ENCODE peak calls at places on chromosome 15, in ten cellular contexts. Q, H, A, I, B, K, S, C, P and V are unnamed samples.

GRCh38 chr15:70763120-70763949 is at the start of gene UACA:
- DNase-seq in A (peak), Q (peak), I (peak), K (peak), C (peak), P (no peak), H (peak), S (peak), B (peak), V (peak)

GRCh38 chr15:59680870-59681269 is 8.2 kb downstream of the BNIP2 start:
- DNase-seq in I (no peak), S (no peak), H (no peak), A (no peak), Q (no peak), K (no peak), B (no peak), C (no peak), P (no peak), V (no peak)

GRCh38 chr15:101255615-101256350 is 3.9 kb upstream of the CHSY1 start:
- DNase-seq in B (peak), P (no peak), A (peak), K (peak), C (peak), S (no peak), Q (no peak), I (no peak), H (no peak), V (peak)

GRCh38 chr15:26970712-26971210 is at the start of gene GABRG3:
- DNase-seq in C (no peak), A (no peak), S (no peak), K (no peak), B (no peak), I (no peak), H (no peak), Q (no peak), P (no peak), V (no peak)

GRCh38 chr15:29032776-29033175 is 147.0 kb downstream of the APBA2 start:
- DNase-seq in K (no peak), Q (peak), A (no peak), C (no peak), B (no peak), I (no peak), P (no peak), H (no peak), S (no peak), V (no peak)

GRCh38 chr15:97904196-97904572 is 56.3 kb upstream of the ARRDC4 start:
- DNase-seq in Q (no peak), A (peak), C (peak), K (peak), B (peak), S (no peak), H (peak), P (peak), I (no peak), V (peak)

GRCh38 chr15:48076454-48076853 is 44.3 kb upstream of the SLC24A5 start:
- DNase-seq in C (no peak), A (peak), H (no peak), B (no peak), K (peak), S (no peak), P (no peak), Q (no peak), I (no peak), V (peak)

GRCh38 chr15:56929389-56929788 is 10.9 kb downstream of the TCF12 start:
- DNase-seq in H (peak), P (no peak), K (peak), I (no peak), Q (no peak), A (peak), S (no peak), C (no peak), B (peak), V (no peak)

GRCh38 chr15:68344600-68344999 is 67.1 kb downstream of the FEM1B start:
- DNase-seq in K (no peak), A (no peak), B (no peak), I (no peak), P (no peak), S (no peak), Q (no peak), H (no peak), C (no peak), V (no peak)

GRCh38 chr15:36671017-36671416 is 91.6 kb downstream of the CDIN1 start:
- DNase-seq in H (no peak), K (no peak), C (no peak), S (no peak), A (no peak), P (no peak), B (no peak), Q (no peak), I (no peak), V (no peak)

GRCh38 chr15:29058903-29059539 is 173.2 kb downstream of the APBA2 start:
- DNase-seq in S (no peak), A (no peak), C (no peak), B (no peak), P (no peak), I (no peak), K (no peak), H (no peak), Q (no peak), V (no peak)

GRCh38 chr15:51342249-51342999 is 969 bp downstream of the GLDN start:
- DNase-seq in P (no peak), A (no peak), B (no peak), S (no peak), K (no peak), C (no peak), H (no peak), Q (no peak), I (no peak), V (no peak)

GRCh38 chr15:88636039-88636438 is 2.8 kb upstream of the ISG20 start:
- DNase-seq in S (no peak), K (no peak), A (no peak), C (no peak), P (no peak), Q (no peak), I (peak), H (peak), B (no peak), V (no peak)

GRCh38 chr15:36479200-36479896 is 100.1 kb upstream of the CDIN1 start:
- DNase-seq in H (no peak), Q (no peak), C (no peak), K (no peak), P (no peak), B (no peak), I (no peak), S (no peak), A (no peak), V (no peak)

GRCh38 chr15:34275154-34275553 is 50.3 kb downstream of the EMC4 start:
- DNase-seq in I (no peak), K (peak), B (no peak), C (no peak), S (no peak), A (peak), Q (no peak), P (no peak), H (no peak), V (no peak)

GRCh38 chr15:29364429-29365078 is 94.9 kb upstream of the NSMCE3 start:
- DNase-seq in K (peak), H (no peak), P (no peak), Q (no peak), C (peak), I (no peak), A (peak), B (peak), S (peak), V (no peak)

GRCh38 chr15:80309769-80310384 is 57.9 kb upstream of the CTXND1 start:
- DNase-seq in A (no peak), P (peak), H (peak), K (peak), B (peak), S (no peak), Q (no peak), I (no peak), C (peak), V (peak)

GRCh38 chr15:78414608-78415250 is 23.3 kb upstream of the IREB2 start:
- DNase-seq in P (no peak), C (no peak), H (peak), Q (no peak), I (no peak), B (no peak), A (no peak), S (no peak), K (no peak), V (no peak)

GRCh38 chr15:74957301-74958035 is 896 bp upstream of the RPP25 start:
- DNase-seq in H (no peak), C (peak), Q (no peak), A (no peak), K (peak), I (no peak), B (peak), P (no peak), S (no peak), V (no peak)

GRCh38 chr15:70154440-70155347 is 57.0 kb upstream of the TLE3 start:
- DNase-seq in K (no peak), H (peak), P (no peak), I (no peak), C (peak), B (peak), Q (no peak), S (no peak), A (no peak), V (peak)

GRCh38 chr15:91308855-91309254 is 208.8 kb downstream of the SV2B start:
- DNase-seq in Q (no peak), B (no peak), H (no peak), K (no peak), I (no peak), A (no peak), P (no peak), C (no peak), S (no peak), V (no peak)

GRCh38 chr15:73982251-73982962 is 9.7 kb downstream of the STOML1 start:
- DNase-seq in P (no peak), H (no peak), C (peak), S (peak), Q (peak), B (peak), K (peak), A (peak), I (no peak), V (peak)

GRCh38 chr15:85141601-85142185 is 160.0 kb downstream of the PDE8A start:
- DNase-seq in S (no peak), C (no peak), H (no peak), P (no peak), A (no peak), B (no peak), K (peak), Q (no peak), I (no peak), V (no peak)

GRCh38 chr15:73927003-73927475 is 777 bp downstream of the LOXL1 start:
- DNase-seq in C (no peak), P (no peak), H (peak), Q (no peak), A (no peak), K (no peak), B (peak), I (peak), S (no peak), V (peak)

GRCh38 chr15:71743861-71744382 is 66.4 kb upstream of the NR2E3 start:
- DNase-seq in S (peak), K (peak), Q (no peak), B (peak), C (peak), H (peak), P (peak), I (peak), A (peak), V (peak)

GRCh38 chr15:57323806-57324589 is 52.3 kb upstream of the CGNL1 start:
- DNase-seq in H (peak), C (peak), I (peak), B (no peak), P (peak), S (peak), Q (no peak), A (peak), K (no peak), V (peak)

GRCh38 chr15:60477991-60478632 is 830 bp downstream of the ICE2 start:
- DNase-seq in H (peak), B (peak), P (peak), A (peak), Q (no peak), I (no peak), C (peak), S (peak), K (no peak), V (no peak)

GRCh38 chr15:87739866-87740265 is 516.7 kb downstream of the NTRK3 start:
- DNase-seq in Q (no peak), K (no peak), S (no peak), C (peak), I (no peak), B (peak), P (no peak), H (no peak), A (no peak), V (no peak)

GRCh38 chr15:37204698-37205097 is 104.3 kb upstream of the MEIS2 start:
- DNase-seq in I (no peak), A (no peak), B (no peak), Q (no peak), K (no peak), C (no peak), S (no peak), P (no peak), H (peak), V (no peak)

GRCh38 chr15:60871731-60872130 is 357.4 kb downstream of the RORA start:
- DNase-seq in I (no peak), S (no peak), A (no peak), P (no peak), Q (no peak), C (no peak), H (no peak), K (no peak), B (peak), V (no peak)

GRCh38 chr15:57726411-57726810 is 19.9 kb downstream of the POLR2M start:
- DNase-seq in B (peak), I (no peak), A (peak), K (no peak), P (no peak), Q (no peak), S (no peak), H (no peak), C (peak), V (no peak)

GRCh38 chr15:96625251-96625650 is 294.8 kb downstream of the NR2F2 start:
- DNase-seq in C (no peak), S (no peak), Q (no peak), P (no peak), B (peak), I (no peak), A (peak), H (no peak), K (no peak), V (no peak)

GRCh38 chr15:38257676-38258075 is 5.0 kb downstream of the SPRED1 start:
- DNase-seq in B (no peak), S (no peak), I (no peak), P (no peak), C (no peak), Q (no peak), A (no peak), K (no peak), H (no peak), V (no peak)

GRCh38 chr15:58066042-58066867 is 744 bp upstream of the ALDH1A2 start:
- DNase-seq in I (peak), P (peak), C (peak), B (peak), K (peak), S (peak), H (peak), A (peak), Q (no peak), V (peak)

GRCh38 chr15:58520936-58521292 is 89.1 kb downstream of the LIPC start:
- DNase-seq in C (no peak), A (no peak), Q (no peak), K (no peak), P (no peak), S (no peak), B (no peak), H (no peak), I (no peak), V (no peak)

GRCh38 chr15:29925227-29926082 is 103.2 kb upstream of the TJP1 start:
- DNase-seq in I (no peak), K (peak), B (peak), H (peak), P (peak), Q (no peak), C (peak), S (peak), A (peak), V (peak)

GRCh38 chr15:52256930-52257733 is 38.5 kb downstream of the MYO5C start:
- DNase-seq in B (peak), C (peak), A (no peak), Q (no peak), I (no peak), S (no peak), P (no peak), K (no peak), H (no peak), V (no peak)

GRCh38 chr15:58473720-58474119 is 41.9 kb downstream of the LIPC start:
- DNase-seq in A (peak), S (peak), H (no peak), K (peak), P (no peak), B (peak), C (peak), I (no peak), Q (no peak), V (no peak)

GRCh38 chr15:40597024-40597423 is 3.0 kb downstream of the KNL1 start:
- DNase-seq in A (no peak), S (no peak), K (no peak), P (no peak), H (no peak), I (no peak), C (no peak), B (no peak), Q (peak), V (no peak)
- H3K4me3 ChIP-seq in A (no peak), S (no peak), K (no peak), P (no peak), H (no peak), I (no peak), C (no peak), B (no peak), Q (no peak), V (no peak)

GRCh38 chr15:89912674-89913396 is at the start of gene ARPIN:
- DNase-seq in K (peak), B (peak), C (peak), Q (no peak), I (no peak), S (no peak), A (peak), P (no peak), H (peak), V (peak)
- H3K4me3 ChIP-seq in K (peak), B (peak), C (peak), Q (peak), I (peak), S (peak), A (peak), P (no peak), H (peak), V (peak)

DNA sequence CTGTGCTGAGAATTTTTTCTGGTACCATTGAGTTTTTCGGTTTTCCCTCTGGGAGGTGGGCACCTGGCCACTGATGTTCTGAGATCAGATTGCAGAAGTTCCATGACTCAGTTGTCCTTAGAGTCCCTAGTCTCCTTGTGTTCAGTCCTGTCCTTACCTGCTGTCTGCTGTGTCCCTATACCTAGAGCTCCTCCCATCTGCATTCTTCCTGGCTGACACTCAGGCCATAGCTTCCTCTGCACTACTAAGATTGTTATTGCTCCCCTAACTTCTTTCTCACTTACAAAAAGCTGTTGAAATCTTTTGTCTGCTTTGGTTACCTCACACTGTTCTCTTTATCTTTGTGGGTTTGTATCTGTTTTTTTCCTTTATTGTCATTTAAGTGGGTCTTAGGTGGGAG is 13.2 kb downstream of the USP3 start:
- DNase-seq in A (no peak), B (no peak), P (no peak), S (no peak), K (no peak), H (peak), Q (peak), C (no peak), I (no peak), V (no peak)
- H3K4me3 ChIP-seq in A (no peak), B (no peak), P (no peak), S (no peak), K (no peak), H (no peak), Q (no peak), C (no peak), I (no peak), V (no peak)

GRCh38 chr15:67080900-67081431 is 15.6 kb downstream of the SMAD3 start:
- DNase-seq in S (peak), K (peak), I (peak), Q (no peak), P (peak), H (no peak), B (peak), A (peak), C (peak), V (peak)

GRCh38 chr15:67079361-67079760 is 14.0 kb downstream of the SMAD3 start:
- DNase-seq in I (no peak), S (no peak), Q (no peak), K (peak), P (no peak), H (no peak), C (no peak), B (no peak), A (no peak), V (no peak)

GRCh38 chr15:67077641-67078215 is 12.3 kb downstream of the SMAD3 start:
- DNase-seq in P (peak), Q (no peak), I (no peak), K (no peak), H (peak), A (peak), B (no peak), S (no peak), C (no peak), V (no peak)

GRCh38 chr15:67082007-67082536 is 16.7 kb downstream of the SMAD3 start:
- DNase-seq in P (peak), K (no peak), B (no peak), H (peak), C (no peak), I (peak), Q (no peak), A (no peak), S (peak), V (no peak)

DNA sequence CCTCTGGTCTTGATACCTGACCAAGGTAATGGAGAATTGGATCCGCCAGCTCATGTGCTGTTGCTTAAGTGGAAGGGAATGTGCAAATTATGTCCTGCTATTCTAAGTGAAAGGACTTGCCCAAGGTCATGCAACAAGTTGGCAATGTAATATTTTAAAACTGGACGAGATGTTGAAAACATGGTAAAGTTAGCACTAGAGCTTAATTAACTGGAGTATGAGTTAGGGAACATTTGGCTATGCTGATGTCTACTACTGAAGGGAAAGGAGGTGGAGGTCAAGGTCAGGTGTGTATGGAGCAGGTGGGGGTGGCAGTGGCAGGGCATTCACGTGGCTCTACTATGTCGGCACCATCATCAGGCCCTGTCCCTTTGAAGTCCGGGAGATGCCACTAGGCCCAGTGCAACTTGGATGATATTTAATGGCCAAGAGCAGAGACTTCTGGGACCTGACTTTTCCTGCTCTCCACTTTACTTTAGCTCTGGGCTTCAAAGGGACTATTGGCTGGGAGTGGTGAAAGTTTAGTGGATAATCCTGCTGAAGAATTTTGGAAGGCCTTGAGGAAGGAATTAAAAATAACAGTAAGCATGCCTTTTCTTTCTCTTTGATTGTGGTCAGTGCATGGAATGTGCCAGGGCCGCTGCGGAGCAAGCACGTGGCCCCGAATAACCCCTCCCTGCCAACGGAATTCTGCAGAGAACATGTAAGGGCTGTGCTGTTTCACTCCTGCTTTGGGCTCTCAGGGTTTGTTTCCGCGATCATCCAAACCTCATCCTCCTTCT is 14.9 kb downstream of the SMAD3 start:
- DNase-seq in A (no peak), Q (no peak), K (peak), H (no peak), I (no peak), P (no peak), B (peak), C (peak), S (no peak), V (peak)
- H3K4me3 ChIP-seq in A (no peak), Q (peak), K (peak), H (no peak), I (no peak), P (peak), B (no peak), C (no peak), S (peak), V (no peak)

DNA sequence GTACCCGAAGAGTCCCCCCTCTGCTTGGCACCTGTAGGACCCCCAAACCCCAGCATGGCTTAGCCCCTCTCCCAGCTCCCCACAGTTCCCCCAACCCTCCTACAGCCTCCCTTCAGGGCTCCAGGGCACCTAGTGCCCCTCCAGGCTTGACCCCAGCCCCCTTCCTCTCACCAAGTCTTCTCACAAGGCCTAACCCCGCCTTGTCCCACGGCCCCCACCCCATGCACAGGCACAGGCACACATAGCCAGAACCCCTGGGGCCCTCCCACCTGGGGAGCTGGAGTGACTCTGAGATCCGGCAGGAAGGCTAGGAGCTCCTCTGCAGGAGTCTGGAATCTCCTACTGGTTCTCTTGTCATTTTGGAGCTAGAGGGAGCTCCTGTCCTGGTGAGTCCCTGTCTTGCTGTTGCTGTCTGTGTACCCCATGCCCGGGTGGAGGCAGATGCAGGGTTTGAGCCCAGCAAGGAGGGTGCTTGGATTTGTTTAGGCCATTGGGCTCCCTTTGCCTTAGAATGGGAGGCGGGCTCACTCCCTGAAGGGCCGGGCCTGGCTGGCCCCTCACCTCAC is 39.6 kb downstream of the KLF13 start:
- DNase-seq in A (no peak), S (no peak), H (no peak), Q (no peak), B (peak), I (no peak), C (peak), K (no peak), P (no peak), V (peak)
- H3K4me3 ChIP-seq in A (no peak), S (no peak), H (peak), Q (peak), B (no peak), I (peak), C (peak), K (peak), P (peak), V (no peak)